ENCODE peak calls at places on chromosome 19, in seven cellular contexts. One of them, this sample, is unnamed.

GRCh38 chr19:33429891-33430673 is 56.6 kb downstream of the CEBPG start:
- DNase-seq in stimulated activated CD4-positive, alpha-beta T cell treated with anti-CD3 and anti-CD28 coated beads, Interleukin-15, amount 100 ng/mL, for 1 hour: no peak
- DNase-seq in GM12865: no peak
- DNase-seq in WTC11: no peak
- DNase-seq in left cardiac atrium: peak
- DNase-seq in H54: no peak
- DNase-seq in nephron progenitor cell: no peak
- DNase-seq in this sample: no peak

GRCh38 chr19:40366697-40367561 is 18.4 kb downstream of the PLD3 start:
- DNase-seq in stimulated activated CD4-positive, alpha-beta T cell treated with anti-CD3 and anti-CD28 coated beads, Interleukin-15, amount 100 ng/mL, for 1 hour: no peak
- DNase-seq in GM12865: no peak
- DNase-seq in WTC11: peak
- DNase-seq in left cardiac atrium: no peak
- DNase-seq in H54: no peak
- DNase-seq in nephron progenitor cell: peak
- DNase-seq in this sample: no peak

GRCh38 chr19:50531171-50531612 is 17.5 kb upstream of the ASPDH start:
- DNase-seq in stimulated activated CD4-positive, alpha-beta T cell treated with anti-CD3 and anti-CD28 coated beads, Interleukin-15, amount 100 ng/mL, for 1 hour: no peak
- DNase-seq in GM12865: no peak
- DNase-seq in WTC11: no peak
- DNase-seq in left cardiac atrium: no peak
- DNase-seq in H54: no peak
- DNase-seq in nephron progenitor cell: no peak
- DNase-seq in this sample: no peak

GRCh38 chr19:42683917-42684513 is 56.3 kb downstream of the PSG3 start:
- DNase-seq in stimulated activated CD4-positive, alpha-beta T cell treated with anti-CD3 and anti-CD28 coated beads, Interleukin-15, amount 100 ng/mL, for 1 hour: no peak
- DNase-seq in GM12865: peak
- DNase-seq in WTC11: peak
- DNase-seq in left cardiac atrium: no peak
- DNase-seq in H54: no peak
- DNase-seq in nephron progenitor cell: peak
- DNase-seq in this sample: peak

GRCh38 chr19:45613926-45614725 is 12.1 kb upstream of the GPR4 start:
- DNase-seq in stimulated activated CD4-positive, alpha-beta T cell treated with anti-CD3 and anti-CD28 coated beads, Interleukin-15, amount 100 ng/mL, for 1 hour: no peak
- DNase-seq in GM12865: peak
- DNase-seq in WTC11: no peak
- DNase-seq in left cardiac atrium: peak
- DNase-seq in H54: peak
- DNase-seq in nephron progenitor cell: no peak
- DNase-seq in this sample: peak

GRCh38 chr19:5120833-5121232 is 151.9 kb downstream of the KDM4B start:
- DNase-seq in stimulated activated CD4-positive, alpha-beta T cell treated with anti-CD3 and anti-CD28 coated beads, Interleukin-15, amount 100 ng/mL, for 1 hour: no peak
- DNase-seq in GM12865: no peak
- DNase-seq in WTC11: no peak
- DNase-seq in left cardiac atrium: no peak
- DNase-seq in H54: no peak
- DNase-seq in nephron progenitor cell: no peak
- DNase-seq in this sample: no peak

GRCh38 chr19:48698046-48698445 is 2.3 kb downstream of the FUT2 start:
- DNase-seq in stimulated activated CD4-positive, alpha-beta T cell treated with anti-CD3 and anti-CD28 coated beads, Interleukin-15, amount 100 ng/mL, for 1 hour: no peak
- DNase-seq in GM12865: no peak
- DNase-seq in WTC11: no peak
- DNase-seq in left cardiac atrium: no peak
- DNase-seq in H54: peak
- DNase-seq in nephron progenitor cell: no peak
- DNase-seq in this sample: no peak

GRCh38 chr19:41218615-41219507 is at the start of gene AXL:
- DNase-seq in stimulated activated CD4-positive, alpha-beta T cell treated with anti-CD3 and anti-CD28 coated beads, Interleukin-15, amount 100 ng/mL, for 1 hour: no peak
- DNase-seq in GM12865: no peak
- DNase-seq in WTC11: peak
- DNase-seq in left cardiac atrium: peak
- DNase-seq in H54: peak
- DNase-seq in nephron progenitor cell: peak
- DNase-seq in this sample: peak

GRCh38 chr19:55535173-55535572 is 1.8 kb downstream of the SBK2 start:
- DNase-seq in stimulated activated CD4-positive, alpha-beta T cell treated with anti-CD3 and anti-CD28 coated beads, Interleukin-15, amount 100 ng/mL, for 1 hour: no peak
- DNase-seq in GM12865: no peak
- DNase-seq in WTC11: no peak
- DNase-seq in left cardiac atrium: no peak
- DNase-seq in H54: no peak
- DNase-seq in nephron progenitor cell: no peak
- DNase-seq in this sample: no peak

GRCh38 chr19:5609881-5610280 is 12.7 kb downstream of the SAFB2 start:
- DNase-seq in stimulated activated CD4-positive, alpha-beta T cell treated with anti-CD3 and anti-CD28 coated beads, Interleukin-15, amount 100 ng/mL, for 1 hour: no peak
- DNase-seq in GM12865: no peak
- DNase-seq in WTC11: no peak
- DNase-seq in left cardiac atrium: no peak
- DNase-seq in H54: no peak
- DNase-seq in nephron progenitor cell: no peak
- DNase-seq in this sample: no peak

GRCh38 chr19:14370169-14370998 is 10.9 kb upstream of the ADGRE5 start:
- DNase-seq in stimulated activated CD4-positive, alpha-beta T cell treated with anti-CD3 and anti-CD28 coated beads, Interleukin-15, amount 100 ng/mL, for 1 hour: no peak
- DNase-seq in GM12865: peak
- DNase-seq in WTC11: no peak
- DNase-seq in left cardiac atrium: no peak
- DNase-seq in H54: no peak
- DNase-seq in nephron progenitor cell: no peak
- DNase-seq in this sample: no peak

GRCh38 chr19:45200614-45201013 is 22.0 kb downstream of the BLOC1S3 start:
- DNase-seq in stimulated activated CD4-positive, alpha-beta T cell treated with anti-CD3 and anti-CD28 coated beads, Interleukin-15, amount 100 ng/mL, for 1 hour: no peak
- DNase-seq in GM12865: no peak
- DNase-seq in WTC11: peak
- DNase-seq in left cardiac atrium: peak
- DNase-seq in H54: no peak
- DNase-seq in nephron progenitor cell: peak
- DNase-seq in this sample: no peak

This sample was measured in HCT116.